ENCODE peak calls at places on chromosomes 12 and 14, in five cellular contexts. A is foreskin fibroblast, C is bronchial epithelial cell, N is HFF-Myc, P is OCI-LY7. F is an unnamed sample.
A peak's percentile ranks its signal among the peaks of the same experiment; 100 is the strongest.

GRCh38 chr14:23154876-23155587 is 28.4 kb downstream of the SLC7A8 start:
- DNase-seq in A (peak; percentile 94), C (peak; percentile 88), N (peak; percentile 89), P (no peak), F (no peak)

GRCh38 chr14:101939771-101940170 is 24.6 kb upstream of the DYNC1H1 start:
- DNase-seq in A (no peak), C (no peak), N (no peak), P (no peak), F (no peak)

GRCh38 chr14:58777541-58777979 is 139.8 kb downstream of the DACT1 start:
- DNase-seq in A (no peak), C (no peak), N (peak; percentile 43), P (no peak), F (no peak)

GRCh38 chr12:105444809-105445102 is 114.3 kb downstream of the C12orf75 start:
- DNase-seq in A (no peak), C (peak; percentile 70), N (no peak), P (no peak), F (no peak)

GRCh38 chr12:62813031-62813829 is 121.7 kb downstream of the PPM1H start:
- DNase-seq in A (peak; percentile 86), C (peak; percentile 49), N (peak; percentile 60), P (peak; percentile 61), F (no peak)

GRCh38 chr12:109926488-109927210 is 26.6 kb downstream of the TCHP start:
- DNase-seq in A (no peak), C (no peak), N (no peak), P (no peak), F (no peak)

GRCh38 chr12:116736962-116737773 is 701 bp downstream of the SPRING1 start:
- DNase-seq in A (peak; percentile 47), C (no peak), N (no peak), P (no peak), F (no peak)

GRCh38 chr12:32115404-32116104 is 8.9 kb downstream of the BICD1 start:
- DNase-seq in A (peak; percentile 99), C (peak; percentile 99), N (peak; percentile 99), P (peak; percentile 35), F (peak; percentile 94)

GRCh38 chr12:118023461-118023860 is 7.0 kb downstream of the RFC5 start:
- DNase-seq in A (no peak), C (no peak), N (no peak), P (no peak), F (no peak)

GRCh38 chr12:57210926-57211700 is 5.5 kb upstream of the NXPH4 start:
- DNase-seq in A (no peak), C (no peak), N (no peak), P (peak; percentile 63), F (no peak)

GRCh38 chr12:49342914-49343731 is 3.6 kb upstream of the DNAJC22 start:
- DNase-seq in A (no peak), C (peak; percentile 32), N (no peak), P (peak; percentile 54), F (no peak)

GRCh38 chr14:78088941-78089340 is 81.2 kb upstream of the NRXN3 start:
- DNase-seq in A (no peak), C (peak; percentile 7), N (no peak), P (no peak), F (no peak)

GRCh38 chr12:122086641-122087285 is 8.2 kb downstream of the MLXIP start:
- DNase-seq in A (no peak), C (no peak), N (no peak), P (no peak), F (no peak)

GRCh38 chr14:101506211-101506920 is 54.9 kb upstream of the DIO3 start:
- DNase-seq in A (peak; percentile 5), C (no peak), N (no peak), P (no peak), F (no peak)

GRCh38 chr14:26887842-26888241 is 290.0 kb upstream of the NOVA1 start:
- DNase-seq in A (no peak), C (no peak), N (no peak), P (no peak), F (no peak)

GRCh38 chr12:46260153-46260912 is 8.5 kb downstream of the SLC38A1 start:
- DNase-seq in A (peak; percentile 49), C (no peak), N (no peak), P (no peak), F (no peak)

GRCh38 chr12:82650627-82651337 is 35.9 kb upstream of the TMTC2 start:
- DNase-seq in A (peak; percentile 61), C (peak; percentile 97), N (peak; percentile 27), P (no peak), F (peak; percentile 34)

GRCh38 chr12:23084236-23084995 is 459.4 kb downstream of the ETNK1 start:
- DNase-seq in A (peak; percentile 10), C (peak; percentile 100), N (peak; percentile 2), P (no peak), F (peak; percentile 84)

GRCh38 chr12:124273630-124274029 is 21.3 kb upstream of the RFLNA start:
- DNase-seq in A (peak; percentile 49), C (peak; percentile 87), N (peak; percentile 75), P (peak; percentile 22), F (peak; percentile 26)

GRCh38 chr12:130336723-130337475 is 788 bp upstream of the PIWIL1 start:
- DNase-seq in A (no peak), C (no peak), N (no peak), P (no peak), F (no peak)

GRCh38 chr14:56044196-56044595 is 74.0 kb upstream of the PELI2 start:
- DNase-seq in A (no peak), C (peak; percentile 56), N (no peak), P (no peak), F (no peak)

GRCh38 chr12:19165446-19165845 is 35.9 kb downstream of the PLEKHA5 start:
- DNase-seq in A (no peak), C (peak; percentile 66), N (no peak), P (no peak), F (no peak)

GRCh38 chr12:124902916-124903315 is 11.5 kb downstream of the UBC start:
- DNase-seq in A (no peak), C (no peak), N (no peak), P (peak; percentile 43), F (no peak)

GRCh38 chr12:73598626-73599025 is 939.0 kb upstream of the ATXN7L3B start:
- DNase-seq in A (no peak), C (peak; percentile 17), N (no peak), P (no peak), F (no peak)

GRCh38 chr14:104595116-104595675 is 9.4 kb downstream of the TMEM179 start:
- DNase-seq in A (no peak), C (no peak), N (no peak), P (no peak), F (no peak)

GRCh38 chr12:43210437-43211197 is 341.4 kb downstream of the ADAMTS20 start:
- DNase-seq in A (peak; percentile 67), C (peak; percentile 36), N (no peak), P (peak; percentile 27), F (no peak)

GRCh38 chr12:75889214-75889613 is 142.4 kb downstream of the PHLDA1 start:
- DNase-seq in A (peak; percentile 32), C (no peak), N (no peak), P (no peak), F (no peak)

GRCh38 chr14:50312734-50313054 is 570 bp downstream of the DMAC2L start:
- DNase-seq in A (no peak), C (peak; percentile 40), N (no peak), P (peak; percentile 66), F (no peak)

GRCh38 chr14:33465952-33466700 is 484.7 kb downstream of the EGLN3 start:
- DNase-seq in A (no peak), C (peak; percentile 94), N (no peak), P (no peak), F (peak; percentile 18)

GRCh38 chr12:116894913-116895312 is 13.7 kb upstream of the HRK start:
- DNase-seq in A (no peak), C (no peak), N (no peak), P (no peak), F (no peak)

GRCh38 chr12:33438025-33438772 is 1.4 kb downstream of the SYT10 start:
- DNase-seq in A (no peak), C (no peak), N (no peak), P (no peak), F (no peak)

GRCh38 chr14:62179367-62180018 is 417.3 kb downstream of the SNAPC1 start:
- DNase-seq in A (peak; percentile 92), C (peak; percentile 82), N (peak; percentile 52), P (peak; percentile 49), F (peak; percentile 34)

GRCh38 chr12:10175849-10176641 is 2.8 kb upstream of the TMEM52B start:
- DNase-seq in A (no peak), C (peak; percentile 93), N (no peak), P (no peak), F (no peak)

DNA sequence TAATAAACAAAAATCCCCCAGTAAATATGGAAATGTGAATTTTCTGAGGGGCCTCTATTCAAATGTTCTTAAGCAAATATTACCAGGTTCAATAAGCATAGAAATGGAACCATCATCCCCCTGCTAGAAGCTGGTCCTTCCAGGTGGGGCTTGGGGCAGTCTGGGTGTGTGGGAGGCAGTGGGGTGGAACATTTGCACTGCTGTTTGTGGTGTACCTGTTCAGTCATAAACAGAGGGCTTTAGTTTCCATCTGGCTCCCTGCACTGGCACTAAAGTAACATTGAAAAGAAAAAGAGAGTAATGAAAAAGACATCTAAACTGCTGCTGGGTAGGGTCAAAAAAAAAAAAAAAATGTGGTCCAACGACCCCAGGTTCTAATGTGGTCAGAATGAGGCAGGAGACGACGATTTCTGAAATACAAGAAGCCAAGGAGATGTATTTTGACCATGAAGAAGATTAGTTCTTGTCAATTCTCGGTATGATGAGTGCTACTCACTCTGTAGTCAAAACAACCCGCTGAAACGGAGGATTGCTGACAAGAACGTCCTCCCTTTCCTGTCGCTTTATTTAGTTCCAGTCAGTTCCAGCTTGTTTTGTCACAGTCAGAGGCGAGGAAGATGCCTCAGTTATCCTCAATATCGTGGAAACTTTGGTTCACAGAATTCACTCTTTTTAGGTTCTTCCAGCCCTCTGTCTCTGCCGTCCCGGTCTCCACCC is 44.2 kb upstream of the MANSC4 start:
- DNase-seq in A (no peak), C (no peak), N (no peak), P (peak; percentile 51), F (no peak)
- H3K4me3 ChIP-seq in A (no peak overlapping the region), C (no peak overlapping the region), N (no peak overlapping the region), P (no peak overlapping the region), F (no peak overlapping the region)

GRCh38 chr14:79274641-79275366 is 936.5 kb downstream of the DIO2 start:
- DNase-seq in A (no peak), C (no peak), N (no peak), P (no peak), F (no peak)
- TF ChIP-seq CTCF in A (no peak), C (no peak), N (no peak), P (no peak), F (no peak)

GRCh38 chr12:12907552-12907951 is 16.2 kb downstream of the GPRC5A start:
- DNase-seq in A (no peak), C (no peak), N (no peak), P (no peak), F (no peak)
- H3K4me3 ChIP-seq in A (no peak overlapping the region), C (no peak overlapping the region), N (no peak overlapping the region), P (no peak overlapping the region), F (no peak overlapping the region)

DNA sequence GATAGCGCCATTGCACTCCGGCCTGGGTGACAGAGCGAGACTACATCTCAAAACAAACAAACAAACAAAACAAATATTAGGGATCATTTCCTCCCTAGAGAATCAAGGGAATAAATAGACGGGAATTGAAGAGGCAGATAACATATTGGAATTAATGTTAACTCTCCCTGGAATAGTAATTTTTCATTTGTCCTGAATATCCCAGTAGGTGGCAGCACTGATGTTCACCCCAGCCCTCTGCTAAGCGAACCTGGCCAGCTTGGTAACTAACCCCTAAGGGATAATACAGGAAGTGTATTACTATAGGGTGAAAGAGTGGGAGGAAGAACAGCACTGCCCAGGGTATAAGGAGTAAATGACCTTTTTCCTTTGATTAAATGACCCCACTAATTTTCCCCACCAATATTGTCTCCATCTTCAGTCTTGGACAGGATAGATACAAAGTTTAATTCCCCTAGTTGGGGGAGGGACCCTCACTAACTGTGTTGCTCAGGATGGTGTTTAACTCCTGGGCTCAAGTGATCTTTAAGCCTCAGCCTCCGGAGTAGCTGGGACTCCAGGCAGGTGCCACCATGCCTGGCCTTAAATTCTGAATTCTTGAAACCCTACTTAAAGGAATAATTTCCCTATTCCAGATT is 40.5 kb downstream of the SLC2A14 start:
- DNase-seq in A (peak; percentile 75), C (peak; percentile 33), N (peak; percentile 35), P (peak; percentile 66), F (no peak)
- TF ChIP-seq CTCF in A (peak; percentile 63), C (no peak), N (peak; percentile 60), P (peak; percentile 80), F (peak; percentile 59)

F was measured in kidney epithelial cell.